ENCODE peak calls at places on chromosome 6, in five cellular contexts. D, G, C, X and V are unnamed samples.

GRCh38 chr6:11251553-11252358 is 19.3 kb upstream of the NEDD9 start:
- DNase-seq in D (no peak), G (no peak), C (peak), X (peak), V (peak)

GRCh38 chr6:77447254-77447653 is 16.0 kb downstream of the HTR1B start:
- DNase-seq in D (no peak), G (no peak), C (no peak), X (no peak), V (peak)

GRCh38 chr6:47135772-47136171 is 93.6 kb upstream of the ADGRF1 start:
- DNase-seq in D (peak), G (no peak), C (peak), X (no peak), V (peak)

GRCh38 chr6:18155864-18156396 is 708 bp downstream of the KDM1B start:
- DNase-seq in D (peak), G (peak), C (peak), X (peak), V (peak)

GRCh38 chr6:10511477-10511876 is 9.7 kb upstream of the GCNT2 start:
- DNase-seq in D (no peak), G (no peak), C (peak), X (no peak), V (peak)

GRCh38 chr6:85675030-85675819 is 32.5 kb upstream of the SYNCRIP start:
- DNase-seq in D (no peak), G (no peak), C (peak), X (no peak), V (peak)

GRCh38 chr6:36685926-36686667 is 7.6 kb downstream of the CDKN1A start:
- DNase-seq in D (no peak), G (no peak), C (no peak), X (no peak), V (no peak)

GRCh38 chr6:31575952-31576684 is 753 bp downstream of the TNF start:
- DNase-seq in D (no peak), G (no peak), C (no peak), X (no peak), V (no peak)

DNA sequence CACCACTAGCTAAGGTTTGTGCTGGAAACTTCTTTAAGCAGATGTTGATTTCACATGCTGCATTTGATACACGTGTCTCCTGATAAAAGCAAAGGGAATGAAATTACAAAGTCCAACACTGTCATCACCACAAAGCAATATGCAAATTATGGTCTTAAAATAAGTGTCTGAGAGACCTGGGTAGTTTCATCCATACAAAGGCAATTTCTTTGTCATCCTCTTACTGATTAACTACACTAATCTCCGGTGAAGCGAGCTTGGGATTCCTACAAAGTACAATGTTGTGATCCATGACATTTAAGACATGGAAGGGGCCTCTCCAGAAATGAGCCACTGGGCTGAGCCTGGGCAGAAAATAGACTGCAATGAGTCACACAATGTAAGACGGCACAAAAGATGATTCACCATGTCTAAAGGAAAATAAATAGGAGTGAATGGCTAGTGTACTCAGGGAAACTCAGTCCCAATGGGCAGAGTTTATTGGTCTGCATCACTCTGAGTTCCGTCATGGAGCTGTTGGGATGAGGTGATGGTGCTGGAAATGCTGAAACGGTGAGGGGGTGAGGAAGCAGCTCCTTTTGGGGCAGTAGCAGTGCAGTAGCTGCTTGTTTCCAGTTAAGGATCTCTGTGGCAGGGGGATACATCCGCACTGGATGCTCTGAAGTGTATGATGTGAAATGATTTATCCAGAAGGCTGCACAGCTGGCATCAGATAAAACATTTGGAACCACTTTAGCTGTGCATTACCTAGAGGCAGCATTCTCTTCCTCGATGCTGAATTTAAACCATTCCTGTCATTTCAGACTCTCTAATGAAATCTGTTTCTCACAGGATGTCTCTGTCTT is 103.3 kb downstream of the IBTK start:
- DNase-seq in D (peak), G (peak), C (peak), X (peak), V (peak)
- TF ChIP-seq EZH2phosphoT487 in D (no peak), G (no peak), C (no peak), X (no peak), V (no peak)

DNA sequence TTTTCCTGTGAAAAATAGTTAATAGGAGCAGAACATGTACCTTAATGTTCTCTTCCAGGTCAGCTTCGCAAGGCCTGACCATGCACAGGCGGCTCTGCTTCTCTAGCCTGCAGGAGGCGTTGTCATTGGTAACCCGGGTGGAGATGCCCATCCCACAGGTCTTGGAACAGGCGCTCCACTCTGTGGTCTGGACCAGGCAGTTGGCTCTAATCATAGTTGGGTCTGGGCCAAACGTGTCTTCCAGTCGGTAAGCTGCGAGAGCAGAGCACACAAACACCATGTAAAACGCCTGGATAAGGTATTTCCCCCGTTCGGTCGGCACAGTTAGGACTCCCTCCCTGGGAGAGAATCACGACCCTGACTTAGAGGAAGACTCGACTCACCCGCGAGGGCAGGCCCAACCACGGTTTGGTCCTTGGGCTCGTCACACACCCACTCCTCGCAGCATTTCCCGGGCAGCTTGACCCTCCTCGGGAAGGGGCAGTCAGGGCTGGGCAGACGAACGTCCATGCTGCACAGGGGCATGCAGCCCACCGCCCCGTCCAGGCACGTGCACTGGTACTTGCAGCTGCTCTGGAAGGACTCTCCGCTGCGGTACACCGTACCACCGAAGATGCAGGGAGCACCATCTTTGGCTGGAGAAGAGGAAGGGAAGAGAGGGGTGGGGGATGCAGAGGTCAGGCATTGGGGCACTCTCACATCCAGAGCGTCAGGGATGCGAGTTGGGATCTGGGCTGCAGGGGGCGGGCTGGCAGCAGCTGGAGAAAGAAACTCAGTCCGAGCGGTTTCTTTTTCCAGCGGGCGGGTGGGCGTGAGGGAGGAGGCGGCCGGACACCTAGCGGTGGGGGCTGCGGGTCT is 1.0 kb downstream of the CCN2 start:
- DNase-seq in D (peak), G (peak), C (peak), X (peak), V (peak)
- H3K9ac ChIP-seq in D (peak), G (no peak), C (no peak), X (peak), V (peak)

GRCh38 chr6:135251964-135252429 is 70.9 kb downstream of the MYB start:
- DNase-seq in D (no peak), G (no peak), C (peak), X (no peak), V (peak)
- H3K27ac ChIP-seq in D (no peak), G (no peak), C (peak), X (peak), V (no peak)

GRCh38 chr6:13089296-13089994 is 238.9 kb downstream of the TBC1D7 start:
- DNase-seq in D (no peak), G (no peak), C (no peak), X (no peak), V (peak)
- TF ChIP-seq EZH2phosphoT487 in D (no peak), G (no peak), C (no peak), X (no peak), V (no peak)

GRCh38 chr6:78908621-78909020 is 41.3 kb downstream of the IRAK1BP1 start:
- DNase-seq in D (no peak), G (no peak), C (no peak), X (no peak), V (peak)
- H3K9ac ChIP-seq in D (no peak), G (no peak), C (no peak), X (no peak), V (no peak)

GRCh38 chr6:152240436-152240835 is 396.7 kb downstream of the SYNE1 start:
- DNase-seq in D (no peak), G (no peak), C (no peak), X (no peak), V (no peak)

GRCh38 chr6:152246554-152247337 is 390.4 kb downstream of the SYNE1 start:
- DNase-seq in D (no peak), G (no peak), C (no peak), X (no peak), V (peak)

GRCh38 chr6:152244998-152245630 is 392.0 kb downstream of the SYNE1 start:
- DNase-seq in D (no peak), G (no peak), C (no peak), X (no peak), V (no peak)

GRCh38 chr6:152236370-152237097 is 400.6 kb downstream of the SYNE1 start:
- DNase-seq in D (no peak), G (no peak), C (no peak), X (no peak), V (no peak)

DNA sequence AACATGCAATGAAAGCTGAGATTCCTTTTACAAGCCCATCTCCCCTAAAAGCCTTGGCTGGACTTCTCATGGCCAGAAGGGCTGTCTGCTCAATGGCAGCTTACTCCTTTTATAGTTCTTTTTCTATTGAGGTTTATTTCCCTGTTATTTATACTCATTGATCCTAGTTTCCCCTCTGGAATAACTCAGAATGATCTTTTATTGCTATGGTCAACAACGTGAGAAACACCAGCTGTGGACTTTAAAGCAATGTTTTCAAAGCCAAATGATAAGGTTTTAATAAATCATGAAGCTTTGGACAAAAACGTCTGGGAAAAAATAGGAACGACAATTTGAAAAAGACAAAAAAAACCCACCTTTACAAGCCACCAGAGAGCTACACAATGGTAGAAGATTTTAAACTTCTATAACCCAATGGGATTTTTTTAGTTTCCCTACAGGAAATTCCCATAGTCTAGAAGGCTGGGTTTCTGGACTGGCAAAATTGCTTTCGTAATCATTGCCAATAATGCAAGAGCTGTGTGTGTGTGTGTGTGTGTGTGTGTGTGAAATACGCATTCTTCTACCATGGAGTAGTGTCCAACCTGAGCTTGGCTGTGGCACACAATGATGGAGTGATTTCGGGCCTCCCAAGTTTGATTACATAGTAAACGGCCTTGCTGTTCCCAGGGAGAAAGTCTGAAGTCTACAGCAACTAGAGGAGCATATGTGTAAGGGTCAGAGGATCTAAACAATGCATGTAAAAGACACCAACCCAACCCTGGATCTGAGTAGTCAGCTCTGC is 396.0 kb downstream of the SYNE1 start:
- DNase-seq in D (no peak), G (no peak), C (no peak), X (no peak), V (no peak)
- H3K27ac ChIP-seq in D (no peak), G (no peak), C (no peak), X (no peak), V (no peak)

GRCh38 chr6:33822575-33823395 is 19.0 kb upstream of the MLN start:
- DNase-seq in D (peak), G (no peak), C (peak), X (peak), V (peak)
- TF ChIP-seq EZH2phosphoT487 in D (no peak), G (no peak), C (no peak), X (no peak), V (no peak)